ENCODE peak calls at places on chromosomes 16 and 17, in five cellular contexts. One of them, this sample, is unnamed.

GRCh38 chr17:7839199-7839889 is 5.3 kb downstream of the KDM6B start:
- DNase-seq in AG04450: no peak
- DNase-seq in foreskin keratinocyte: peak; percentile 37
- DNase-seq in heart left ventricle: no peak
- DNase-seq in stomach: no peak
- DNase-seq in this sample: no peak

GRCh38 chr17:57170866-57171265 is 85.5 kb upstream of the MSI2 start:
- DNase-seq in heart left ventricle: no peak
- DNase-seq in stomach: no peak
- DNase-seq in foreskin keratinocyte: no peak
- DNase-seq in AG04450: no peak
- DNase-seq in this sample: no peak

GRCh38 chr17:75645889-75646625 is 12.8 kb downstream of the SMIM5 start:
- DNase-seq in heart left ventricle: no peak
- DNase-seq in stomach: peak; percentile 94
- DNase-seq in foreskin keratinocyte: peak; percentile 71
- DNase-seq in AG04450: no peak
- DNase-seq in this sample: peak; percentile 86

GRCh38 chr17:27294689-27295630 is 1.0 kb downstream of the WSB1 start:
- DNase-seq in AG04450: no peak
- DNase-seq in foreskin keratinocyte: peak; percentile 76
- DNase-seq in heart left ventricle: peak; percentile 76
- DNase-seq in stomach: peak; percentile 61
- DNase-seq in this sample: peak; percentile 64

GRCh38 chr17:45770632-45771472 is 13.3 kb upstream of the CRHR1 start:
- DNase-seq in AG04450: no peak
- DNase-seq in stomach: no peak
- DNase-seq in foreskin keratinocyte: no peak
- DNase-seq in heart left ventricle: no peak
- DNase-seq in this sample: no peak

GRCh38 chr17:45813051-45813731 is 29.1 kb downstream of the CRHR1 start:
- DNase-seq in heart left ventricle: no peak
- DNase-seq in foreskin keratinocyte: no peak
- DNase-seq in stomach: no peak
- DNase-seq in AG04450: no peak
- DNase-seq in this sample: no peak

GRCh38 chr17:43468746-43469544 is 14.8 kb upstream of the DHX8 start:
- DNase-seq in heart left ventricle: no peak
- DNase-seq in stomach: no peak
- DNase-seq in AG04450: peak; percentile 23
- DNase-seq in foreskin keratinocyte: peak; percentile 100
- DNase-seq in this sample: peak; percentile 93

GRCh38 chr16:57623251-57624043 is 5.0 kb upstream of the ADGRG1 start:
- DNase-seq in foreskin keratinocyte: peak; percentile 89
- DNase-seq in AG04450: no peak
- DNase-seq in heart left ventricle: peak; percentile 27
- DNase-seq in stomach: peak; percentile 78
- DNase-seq in this sample: no peak

GRCh38 chr17:69870751-69871199 is 204.2 kb upstream of the KCNJ16 start:
- DNase-seq in AG04450: peak; percentile 66
- DNase-seq in foreskin keratinocyte: peak; percentile 82
- DNase-seq in stomach: no peak
- DNase-seq in heart left ventricle: no peak
- DNase-seq in this sample: peak; percentile 10

GRCh38 chr17:21689604-21690003 is 2.7 kb upstream of the KCNJ18 start:
- DNase-seq in stomach: no peak
- DNase-seq in foreskin keratinocyte: no peak
- DNase-seq in heart left ventricle: no peak
- DNase-seq in AG04450: peak; percentile 42
- DNase-seq in this sample: peak; percentile 50

GRCh38 chr16:69340095-69340644 is 598 bp downstream of the NIP7 start:
- DNase-seq in foreskin keratinocyte: no peak
- DNase-seq in heart left ventricle: no peak
- DNase-seq in AG04450: no peak
- DNase-seq in stomach: no peak
- DNase-seq in this sample: no peak

GRCh38 chr17:45149037-45149668 is 878 bp downstream of the HEXIM1 start:
- DNase-seq in AG04450: no peak
- DNase-seq in foreskin keratinocyte: peak; percentile 66
- DNase-seq in heart left ventricle: peak; percentile 90
- DNase-seq in stomach: peak; percentile 80
- DNase-seq in this sample: no peak

GRCh38 chr17:1787301-1787902 is 25.5 kb downstream of the SERPINF1 start:
- DNase-seq in heart left ventricle: peak; percentile 57
- DNase-seq in stomach: peak; percentile 43
- DNase-seq in AG04450: peak; percentile 77
- DNase-seq in foreskin keratinocyte: peak; percentile 75
- DNase-seq in this sample: peak; percentile 83

GRCh38 chr17:56785997-56786680 is 47.6 kb downstream of the C17orf67 start:
- DNase-seq in stomach: no peak
- DNase-seq in AG04450: no peak
- DNase-seq in heart left ventricle: no peak
- DNase-seq in foreskin keratinocyte: peak; percentile 16
- DNase-seq in this sample: no peak

GRCh38 chr17:80457236-80457856 is 19.1 kb downstream of the NPTX1 start:
- DNase-seq in foreskin keratinocyte: no peak
- DNase-seq in heart left ventricle: no peak
- DNase-seq in stomach: no peak
- DNase-seq in AG04450: no peak
- DNase-seq in this sample: no peak

GRCh38 chr17:69047368-69048263 is 13.1 kb downstream of the ABCA9 start:
- DNase-seq in foreskin keratinocyte: peak; percentile 53
- DNase-seq in stomach: peak; percentile 76
- DNase-seq in heart left ventricle: peak; percentile 63
- DNase-seq in AG04450: peak; percentile 65
- DNase-seq in this sample: peak; percentile 69

GRCh38 chr17:35243459-35244204 is 760 bp downstream of the SLFN5 start:
- DNase-seq in stomach: peak; percentile 49
- DNase-seq in heart left ventricle: peak; percentile 48
- DNase-seq in AG04450: no peak
- DNase-seq in foreskin keratinocyte: peak; percentile 63
- DNase-seq in this sample: no peak

GRCh38 chr17:65867014-65867413 is 305.6 kb upstream of the AXIN2 start:
- DNase-seq in heart left ventricle: no peak
- DNase-seq in foreskin keratinocyte: no peak
- DNase-seq in stomach: no peak
- DNase-seq in AG04450: no peak
- DNase-seq in this sample: no peak
- TF ChIP-seq CTCF in heart left ventricle: no peak
- TF ChIP-seq CTCF in foreskin keratinocyte: no peak
- TF ChIP-seq CTCF in stomach: no peak
- TF ChIP-seq CTCF in AG04450: no peak
- TF ChIP-seq CTCF in this sample: no peak

GRCh38 chr16:86225905-86226371 is 284.4 kb upstream of the FOXF1 start:
- DNase-seq in AG04450: no peak
- DNase-seq in stomach: peak; percentile 22
- DNase-seq in foreskin keratinocyte: no peak
- DNase-seq in heart left ventricle: no peak
- DNase-seq in this sample: no peak

GRCh38 chr16:86229283-86229682 is 281.0 kb upstream of the FOXF1 start:
- DNase-seq in foreskin keratinocyte: no peak
- DNase-seq in AG04450: no peak
- DNase-seq in heart left ventricle: no peak
- DNase-seq in stomach: no peak
- DNase-seq in this sample: no peak

GRCh38 chr16:86228713-86229112 is 281.6 kb upstream of the FOXF1 start:
- DNase-seq in stomach: no peak
- DNase-seq in heart left ventricle: no peak
- DNase-seq in foreskin keratinocyte: no peak
- DNase-seq in AG04450: no peak
- DNase-seq in this sample: no peak

GRCh38 chr16:86227041-86227440 is 283.3 kb upstream of the FOXF1 start:
- DNase-seq in stomach: peak; percentile 23
- DNase-seq in heart left ventricle: no peak
- DNase-seq in foreskin keratinocyte: no peak
- DNase-seq in AG04450: no peak
- DNase-seq in this sample: no peak

GRCh38 chr16:86227801-86228200 is 282.5 kb upstream of the FOXF1 start:
- DNase-seq in AG04450: no peak
- DNase-seq in stomach: peak; percentile 17
- DNase-seq in foreskin keratinocyte: no peak
- DNase-seq in heart left ventricle: no peak
- DNase-seq in this sample: no peak
- H3K27me3 ChIP-seq in AG04450: no peaks in the 10 kb centered on the region
- H3K27me3 ChIP-seq in stomach: no peaks in the 10 kb centered on the region
- H3K27me3 ChIP-seq in foreskin keratinocyte: no peaks in the 10 kb centered on the region
- H3K27me3 ChIP-seq in heart left ventricle: no peaks in the 10 kb centered on the region
- H3K27me3 ChIP-seq in this sample: peaks cover 6% of the 10 kb centered on the region

DNA sequence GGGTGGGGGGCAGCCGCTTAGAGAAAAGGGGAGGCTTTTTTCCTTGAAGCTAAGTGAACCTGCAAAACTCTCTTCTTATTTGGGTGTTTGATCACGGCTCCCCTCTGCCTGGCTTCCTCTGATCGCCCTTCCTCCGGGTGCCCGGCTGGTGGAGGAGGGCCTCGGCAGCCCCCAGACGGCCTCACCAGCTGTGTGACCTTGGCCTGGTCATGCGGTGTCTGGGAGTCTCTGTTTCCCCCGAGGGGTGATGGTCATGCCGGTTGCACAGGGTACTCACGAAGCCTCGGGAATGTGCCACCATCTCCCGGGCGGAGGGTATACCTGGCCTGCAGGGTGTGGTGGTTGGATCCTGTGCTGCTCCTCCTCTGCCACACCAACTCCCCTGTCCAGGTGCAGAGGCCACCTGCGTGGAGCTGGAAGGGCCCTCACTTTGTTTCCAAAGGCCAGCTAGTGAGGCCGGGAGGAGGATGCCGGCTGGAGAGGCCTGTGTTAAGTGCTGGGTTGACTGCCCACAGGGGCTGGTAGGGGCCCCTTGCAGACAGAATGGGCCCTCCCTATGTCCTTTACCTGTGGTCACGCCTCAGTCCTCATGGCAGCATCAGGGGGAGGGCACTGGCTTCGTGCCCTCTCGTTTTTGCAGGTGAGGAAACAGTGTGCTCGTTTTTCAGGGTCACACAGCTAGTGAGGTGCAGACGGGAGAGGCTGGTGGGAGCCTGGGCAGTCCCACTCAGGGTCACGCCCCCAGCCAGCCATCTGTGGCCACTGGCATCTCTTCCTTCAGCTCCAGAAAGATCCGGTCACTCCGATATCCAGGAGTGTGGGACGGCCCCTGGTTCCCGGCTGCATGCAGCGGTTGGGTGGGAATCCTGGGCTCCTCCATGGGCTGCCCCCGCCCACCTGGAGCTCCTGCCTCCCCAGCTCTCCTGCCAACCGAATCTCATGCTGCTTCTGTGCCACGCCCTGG is 148.5 kb upstream of the GSE1 start:
- DNase-seq in AG04450: no peak
- DNase-seq in stomach: no peak
- DNase-seq in foreskin keratinocyte: no peak
- DNase-seq in heart left ventricle: no peak
- DNase-seq in this sample: no peak
- TF ChIP-seq CTCF in AG04450: no peak
- TF ChIP-seq CTCF in stomach: no peak
- TF ChIP-seq CTCF in foreskin keratinocyte: no peak
- TF ChIP-seq CTCF in heart left ventricle: no peak
- TF ChIP-seq CTCF in this sample: no peak

GRCh38 chr17:64781810-64782555 is 119.9 kb upstream of the SMURF2 start:
- DNase-seq in foreskin keratinocyte: no peak
- DNase-seq in stomach: no peak
- DNase-seq in AG04450: no peak
- DNase-seq in heart left ventricle: no peak
- DNase-seq in this sample: no peak
- H3K27me3 ChIP-seq in foreskin keratinocyte: peaks cover 21% of the 10 kb centered on the region
- H3K27me3 ChIP-seq in stomach: peaks cover 11% of the 10 kb centered on the region
- H3K27me3 ChIP-seq in AG04450: peaks cover 10% of the 10 kb centered on the region
- H3K27me3 ChIP-seq in heart left ventricle: peaks cover 15% of the 10 kb centered on the region
- H3K27me3 ChIP-seq in this sample: peaks cover 30% of the 10 kb centered on the region

DNA sequence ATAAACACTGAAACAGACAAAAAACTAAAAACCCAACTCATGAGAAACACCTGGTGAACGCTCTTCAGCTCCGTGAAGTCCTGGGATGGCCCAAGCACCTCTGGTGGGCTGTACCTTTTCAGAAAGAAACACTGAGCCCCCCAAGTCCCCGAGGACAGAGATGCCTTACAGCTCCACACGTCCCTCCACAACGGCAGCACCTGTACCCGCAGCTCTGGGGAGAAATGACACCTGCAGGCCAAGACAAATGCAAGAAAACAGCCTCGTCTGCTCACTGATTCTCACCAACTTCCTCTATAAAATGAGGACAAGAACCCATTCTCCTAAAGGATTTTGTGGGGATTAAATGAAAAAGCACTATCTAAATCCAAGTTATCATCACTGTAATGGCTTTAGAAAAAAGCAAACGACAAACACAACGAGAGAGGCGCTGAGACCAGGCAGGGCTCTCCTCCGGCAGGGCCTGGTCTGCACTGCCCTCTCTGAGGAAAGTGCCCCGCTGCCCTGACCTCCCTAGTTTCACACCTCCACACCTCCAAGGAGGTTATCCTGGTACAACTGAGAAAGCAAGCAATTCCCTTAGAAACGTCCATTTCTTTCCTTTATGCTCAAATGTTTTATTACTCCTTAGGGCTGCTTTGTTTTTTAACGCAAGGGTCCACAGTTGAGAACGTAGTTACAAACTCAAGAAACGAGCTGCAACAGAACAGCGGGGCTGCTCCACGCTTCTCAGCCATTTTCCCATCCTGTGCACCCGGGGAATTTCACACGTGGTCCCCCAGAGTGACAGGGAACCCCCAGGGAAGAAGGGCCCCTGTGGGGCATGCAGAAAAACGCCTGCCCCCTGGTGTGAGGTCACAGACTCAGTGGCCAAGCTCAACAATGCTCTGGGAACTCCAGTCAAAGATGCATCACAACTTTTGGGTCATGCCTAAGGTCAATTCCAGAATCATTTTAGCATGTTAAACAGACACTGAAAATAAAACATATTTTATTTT is 115.0 kb downstream of the ZNF778 start:
- DNase-seq in foreskin keratinocyte: no peak
- DNase-seq in heart left ventricle: no peak
- DNase-seq in AG04450: no peak
- DNase-seq in stomach: no peak
- DNase-seq in this sample: no peak
- TF ChIP-seq CTCF in foreskin keratinocyte: no peak
- TF ChIP-seq CTCF in heart left ventricle: no peak
- TF ChIP-seq CTCF in AG04450: no peak
- TF ChIP-seq CTCF in stomach: no peak
- TF ChIP-seq CTCF in this sample: no peak

This sample was measured in kidney epithelial cell.